ENCODE peak calls at places on chromosome 15, in ten cellular contexts. K is activated CD8-positive, alpha-beta memory T cell treated with anti-CD3 and anti-CD28 coated beads for 48 hours; M is activated CD4-positive, CD25-positive, alpha-beta regulatory T cell treated with anti-CD3 and anti-CD28 coated beads, Interleukin-2, amount 50 U/mL, for 16 hours; G is activated CD4-positive, alpha-beta memory T cell treated with anti-CD3 and anti-CD28 coated beads, Interleukin-2, amount 10 ng/mL, durations not matched to agents 7 days and 5 days; E is HT1080; Q is NB4; I is CD8-positive, alpha-beta memory T cell; P is NCI-H2171; C is coronary artery; O is T-helper 2 cell. W is an unnamed sample.

GRCh38 chr15:42118650-42119531 is 24.5 kb upstream of the PLA2G4D start:
- DNase-seq in K (no peak), Q (peak; percentile 42), C (no peak), M (no peak), G (no peak), O (no peak), E (no peak), I (no peak), P (no peak), W (no peak)

GRCh38 chr15:26974120-26974780 is 3.3 kb downstream of the GABRG3 start:
- DNase-seq in O (no peak), G (no peak), K (no peak), I (no peak), E (no peak), P (peak; percentile 11), C (no peak), M (no peak), Q (peak; percentile 26), W (no peak)

GRCh38 chr15:59388670-59389069 is 16.0 kb upstream of the MYO1E start:
- DNase-seq in Q (peak; percentile 34), E (peak; percentile 34), K (no peak), C (no peak), G (no peak), M (no peak), I (no peak), P (no peak), O (no peak), W (peak; percentile 61)

GRCh38 chr15:33132722-33133345 is 61.7 kb downstream of the FMN1 start:
- DNase-seq in M (no peak), C (no peak), Q (peak; percentile 50), O (no peak), P (peak; percentile 33), G (no peak), I (no peak), E (peak; percentile 76), K (no peak), W (peak; percentile 79)

GRCh38 chr15:39641187-39641889 is 60.5 kb downstream of the THBS1 start:
- DNase-seq in C (no peak), K (no peak), I (no peak), P (no peak), M (no peak), G (no peak), E (peak; percentile 41), Q (no peak), O (peak; percentile 62), W (no peak)

GRCh38 chr15:89052474-89052873 is 35.8 kb upstream of the ABHD2 start:
- DNase-seq in I (no peak), M (no peak), E (peak; percentile 54), C (peak; percentile 71), G (no peak), P (no peak), K (no peak), Q (peak; percentile 88), O (no peak), W (peak; percentile 88)

GRCh38 chr15:91921188-91921820 is 67.8 kb downstream of the SLCO3A1 start:
- DNase-seq in G (no peak), M (no peak), I (no peak), P (no peak), O (peak; percentile 10), Q (no peak), C (no peak), E (no peak), K (no peak), W (no peak)

GRCh38 chr15:96353931-96354730 is 23.6 kb downstream of the NR2F2 start:
- DNase-seq in C (peak; percentile 84), G (no peak), M (no peak), O (no peak), Q (peak; percentile 94), I (no peak), K (no peak), P (no peak), E (no peak), W (peak; percentile 70)

GRCh38 chr15:42808921-42809320 is 72.0 kb upstream of the CDAN1 start:
- DNase-seq in M (no peak), Q (no peak), I (no peak), E (no peak), P (no peak), K (no peak), G (no peak), O (no peak), C (no peak), W (no peak)

GRCh38 chr15:67117356-67117755 is 52.0 kb downstream of the SMAD3 start:
- DNase-seq in G (no peak), Q (no peak), E (no peak), O (no peak), M (no peak), K (no peak), C (no peak), P (no peak), I (no peak), W (peak; percentile 47)

GRCh38 chr15:56817266-56817665 is 84.0 kb upstream of the ZNF280D start:
- DNase-seq in G (no peak), M (no peak), E (peak; percentile 88), Q (no peak), K (no peak), P (no peak), O (no peak), C (no peak), I (no peak), W (no peak)

GRCh38 chr15:28920781-28921331 is 35.1 kb downstream of the APBA2 start:
- DNase-seq in E (no peak), K (no peak), Q (no peak), O (no peak), C (no peak), G (no peak), P (no peak), I (no peak), M (no peak), W (no peak)

GRCh38 chr15:97684249-97684648 is 276.3 kb upstream of the ARRDC4 start:
- DNase-seq in C (no peak), P (no peak), K (no peak), I (no peak), E (peak; percentile 26), Q (peak; percentile 40), M (no peak), O (no peak), G (no peak), W (no peak)

GRCh38 chr15:96274698-96275097 is 55.8 kb upstream of the NR2F2 start:
- DNase-seq in G (no peak), Q (no peak), E (peak; percentile 57), I (no peak), M (no peak), K (no peak), C (no peak), O (no peak), P (no peak), W (no peak)

GRCh38 chr15:29773000-29773399 is 49.3 kb downstream of the TJP1 start:
- DNase-seq in Q (no peak), O (no peak), E (no peak), M (no peak), C (no peak), P (no peak), I (no peak), K (no peak), G (no peak), W (no peak)

GRCh38 chr15:40594429-40594836 is 384 bp downstream of the KNL1 start:
- DNase-seq in C (peak; percentile 77), G (no peak), M (peak; percentile 4), K (no peak), Q (peak; percentile 90), I (no peak), E (no peak), O (no peak), P (peak; percentile 53), W (peak; percentile 77)

GRCh38 chr15:85831415-85832113 is 36.8 kb upstream of the KLHL25 start:
- DNase-seq in C (no peak), Q (peak; percentile 53), E (no peak), P (peak; percentile 60), I (no peak), O (no peak), K (no peak), G (peak; percentile 34), M (no peak), W (peak; percentile 80)

GRCh38 chr15:76866008-76866407 is 39.1 kb downstream of the SCAPER start:
- DNase-seq in K (no peak), I (no peak), M (no peak), P (no peak), Q (no peak), E (no peak), G (no peak), O (no peak), C (no peak), W (no peak)

GRCh38 chr15:96756656-96757055 is 426.2 kb downstream of the NR2F2 start:
- DNase-seq in I (no peak), G (no peak), C (no peak), O (no peak), M (no peak), K (no peak), P (no peak), Q (no peak), E (no peak), W (no peak)

GRCh38 chr15:32867313-32867626 is 149.5 kb downstream of the GREM1 start:
- DNase-seq in O (no peak), K (no peak), G (no peak), Q (peak; percentile 16), I (no peak), E (peak; percentile 94), P (no peak), C (no peak), M (no peak), W (peak; percentile 55)